ENCODE peak calls at places on chromosomes 6 and 20, in ten cellular contexts. One of them, this sample, is unnamed.
A peak's percentile ranks its signal among the peaks of the same experiment; 100 is the strongest.

GRCh38 chr20:10842116-10842515 is 168.3 kb upstream of the JAG1 start:
- DNase-seq in erythroblast: no peak
- DNase-seq in dorsolateral prefrontal cortex: no peak
- DNase-seq in AG08396: no peak
- DNase-seq in fibroblast of mammary gland: peak; percentile 40
- DNase-seq in esophagus squamous epithelium: no peak
- DNase-seq in nephron progenitor cell: no peak
- DNase-seq in amniotic stem cell: no peak
- DNase-seq in stimulated activated CD4-positive, alpha-beta T cell treated with anti-CD3 and anti-CD28 coated beads, Interleukin-15, amount 100 ng/mL, for 24 hours: no peak
- DNase-seq in activated CD4-positive, alpha-beta T cell treated with anti-CD3 and anti-CD28 coated beads, Interleukin-2, amount 50 U/mL, for 1 hour: no peak
- DNase-seq in this sample: no peak

GRCh38 chr20:46273701-46274100 is 34.6 kb downstream of the CDH22 start:
- DNase-seq in fibroblast of mammary gland: no peak
- DNase-seq in stimulated activated CD4-positive, alpha-beta T cell treated with anti-CD3 and anti-CD28 coated beads, Interleukin-15, amount 100 ng/mL, for 24 hours: no peak
- DNase-seq in AG08396: no peak
- DNase-seq in activated CD4-positive, alpha-beta T cell treated with anti-CD3 and anti-CD28 coated beads, Interleukin-2, amount 50 U/mL, for 1 hour: no peak
- DNase-seq in esophagus squamous epithelium: no peak
- DNase-seq in nephron progenitor cell: no peak
- DNase-seq in amniotic stem cell: no peak
- DNase-seq in erythroblast: no peak
- DNase-seq in dorsolateral prefrontal cortex: no peak
- DNase-seq in this sample: no peak

GRCh38 chr6:142088858-142089216 is 43.9 kb upstream of the GJE1 start:
- DNase-seq in nephron progenitor cell: peak; percentile 36
- DNase-seq in stimulated activated CD4-positive, alpha-beta T cell treated with anti-CD3 and anti-CD28 coated beads, Interleukin-15, amount 100 ng/mL, for 24 hours: no peak
- DNase-seq in amniotic stem cell: no peak
- DNase-seq in erythroblast: no peak
- DNase-seq in activated CD4-positive, alpha-beta T cell treated with anti-CD3 and anti-CD28 coated beads, Interleukin-2, amount 50 U/mL, for 1 hour: no peak
- DNase-seq in fibroblast of mammary gland: peak; percentile 47
- DNase-seq in esophagus squamous epithelium: no peak
- DNase-seq in AG08396: peak; percentile 44
- DNase-seq in dorsolateral prefrontal cortex: no peak
- DNase-seq in this sample: peak; percentile 9

GRCh38 chr6:71533939-71534379 is 245.3 kb downstream of the OGFRL1 start:
- DNase-seq in dorsolateral prefrontal cortex: no peak
- DNase-seq in amniotic stem cell: no peak
- DNase-seq in activated CD4-positive, alpha-beta T cell treated with anti-CD3 and anti-CD28 coated beads, Interleukin-2, amount 50 U/mL, for 1 hour: no peak
- DNase-seq in esophagus squamous epithelium: no peak
- DNase-seq in AG08396: peak; percentile 9
- DNase-seq in nephron progenitor cell: no peak
- DNase-seq in stimulated activated CD4-positive, alpha-beta T cell treated with anti-CD3 and anti-CD28 coated beads, Interleukin-15, amount 100 ng/mL, for 24 hours: no peak
- DNase-seq in erythroblast: no peak
- DNase-seq in fibroblast of mammary gland: peak; percentile 54
- DNase-seq in this sample: peak; percentile 38

GRCh38 chr6:85650606-85651005 is 7.9 kb upstream of the SYNCRIP start:
- DNase-seq in stimulated activated CD4-positive, alpha-beta T cell treated with anti-CD3 and anti-CD28 coated beads, Interleukin-15, amount 100 ng/mL, for 24 hours: no peak
- DNase-seq in nephron progenitor cell: no peak
- DNase-seq in fibroblast of mammary gland: no peak
- DNase-seq in dorsolateral prefrontal cortex: no peak
- DNase-seq in erythroblast: no peak
- DNase-seq in activated CD4-positive, alpha-beta T cell treated with anti-CD3 and anti-CD28 coated beads, Interleukin-2, amount 50 U/mL, for 1 hour: no peak
- DNase-seq in esophagus squamous epithelium: no peak
- DNase-seq in amniotic stem cell: no peak
- DNase-seq in AG08396: no peak
- DNase-seq in this sample: no peak

GRCh38 chr6:41164551-41164950 is 1.6 kb upstream of the TREM2 start:
- DNase-seq in activated CD4-positive, alpha-beta T cell treated with anti-CD3 and anti-CD28 coated beads, Interleukin-2, amount 50 U/mL, for 1 hour: no peak
- DNase-seq in fibroblast of mammary gland: no peak
- DNase-seq in dorsolateral prefrontal cortex: no peak
- DNase-seq in esophagus squamous epithelium: no peak
- DNase-seq in stimulated activated CD4-positive, alpha-beta T cell treated with anti-CD3 and anti-CD28 coated beads, Interleukin-15, amount 100 ng/mL, for 24 hours: no peak
- DNase-seq in amniotic stem cell: no peak
- DNase-seq in AG08396: no peak
- DNase-seq in erythroblast: no peak
- DNase-seq in nephron progenitor cell: no peak
- DNase-seq in this sample: no peak

GRCh38 chr20:4099905-4100675 is 84.7 kb upstream of the RNF24 start:
- DNase-seq in dorsolateral prefrontal cortex: no peak
- DNase-seq in fibroblast of mammary gland: peak; percentile 60
- DNase-seq in AG08396: no peak
- DNase-seq in stimulated activated CD4-positive, alpha-beta T cell treated with anti-CD3 and anti-CD28 coated beads, Interleukin-15, amount 100 ng/mL, for 24 hours: no peak
- DNase-seq in nephron progenitor cell: no peak
- DNase-seq in amniotic stem cell: no peak
- DNase-seq in esophagus squamous epithelium: no peak
- DNase-seq in erythroblast: no peak
- DNase-seq in activated CD4-positive, alpha-beta T cell treated with anti-CD3 and anti-CD28 coated beads, Interleukin-2, amount 50 U/mL, for 1 hour: no peak
- DNase-seq in this sample: peak; percentile 24

GRCh38 chr6:3750324-3751018 is 1.0 kb downstream of the PXDC1 start:
- DNase-seq in amniotic stem cell: peak; percentile 70
- DNase-seq in dorsolateral prefrontal cortex: peak; percentile 87
- DNase-seq in erythroblast: no peak
- DNase-seq in AG08396: peak; percentile 89
- DNase-seq in stimulated activated CD4-positive, alpha-beta T cell treated with anti-CD3 and anti-CD28 coated beads, Interleukin-15, amount 100 ng/mL, for 24 hours: peak; percentile 21
- DNase-seq in nephron progenitor cell: peak; percentile 58
- DNase-seq in fibroblast of mammary gland: peak; percentile 68
- DNase-seq in activated CD4-positive, alpha-beta T cell treated with anti-CD3 and anti-CD28 coated beads, Interleukin-2, amount 50 U/mL, for 1 hour: peak; percentile 5
- DNase-seq in esophagus squamous epithelium: no peak
- DNase-seq in this sample: peak; percentile 81

GRCh38 chr6:75946146-75946831 is 126.2 kb downstream of the IMPG1 start:
- DNase-seq in esophagus squamous epithelium: no peak
- DNase-seq in amniotic stem cell: no peak
- DNase-seq in dorsolateral prefrontal cortex: no peak
- DNase-seq in nephron progenitor cell: no peak
- DNase-seq in AG08396: no peak
- DNase-seq in fibroblast of mammary gland: no peak
- DNase-seq in stimulated activated CD4-positive, alpha-beta T cell treated with anti-CD3 and anti-CD28 coated beads, Interleukin-15, amount 100 ng/mL, for 24 hours: no peak
- DNase-seq in erythroblast: no peak
- DNase-seq in activated CD4-positive, alpha-beta T cell treated with anti-CD3 and anti-CD28 coated beads, Interleukin-2, amount 50 U/mL, for 1 hour: no peak
- DNase-seq in this sample: no peak

This sample was measured in HCEC 1CT.